ENCODE peak calls at places on chromosomes 7 and 10, in five cellular contexts. One of them, this sample, is unnamed.

GRCh38 chr10:89873047-89873446 is 171.7 kb downstream of the KIF20B start:
- DNase-seq in renal cortical epithelial cell: no peak
- DNase-seq in endodermal cell: no peak
- DNase-seq in GM12865: peak
- DNase-seq in RCC 7860: no peak
- DNase-seq in this sample: no peak

GRCh38 chr10:96642973-96643372 is 56.2 kb upstream of the TM9SF3 start:
- DNase-seq in renal cortical epithelial cell: peak
- DNase-seq in endodermal cell: peak
- DNase-seq in GM12865: peak
- DNase-seq in RCC 7860: peak
- DNase-seq in this sample: peak

GRCh38 chr10:6179078-6179477 is 23.7 kb upstream of the PFKFB3 start:
- DNase-seq in endodermal cell: no peak
- DNase-seq in RCC 7860: no peak
- DNase-seq in GM12865: no peak
- DNase-seq in renal cortical epithelial cell: no peak
- DNase-seq in this sample: no peak

GRCh38 chr7:28180364-28181147 is at the start of gene JAZF1:
- DNase-seq in RCC 7860: no peak
- DNase-seq in endodermal cell: peak
- DNase-seq in GM12865: peak
- DNase-seq in renal cortical epithelial cell: no peak
- DNase-seq in this sample: peak

GRCh38 chr7:153087498-153087897 is 327.9 kb downstream of the ACTR3B start:
- DNase-seq in renal cortical epithelial cell: no peak
- DNase-seq in endodermal cell: no peak
- DNase-seq in RCC 7860: no peak
- DNase-seq in GM12865: no peak
- DNase-seq in this sample: no peak

GRCh38 chr10:37816290-37816689 is 41.1 kb downstream of the ZNF248 start:
- DNase-seq in RCC 7860: no peak
- DNase-seq in GM12865: no peak
- DNase-seq in renal cortical epithelial cell: no peak
- DNase-seq in endodermal cell: no peak
- DNase-seq in this sample: no peak

GRCh38 chr7:23349484-23350157 is 50.5 kb downstream of the MALSU1 start:
- DNase-seq in renal cortical epithelial cell: peak
- DNase-seq in endodermal cell: peak
- DNase-seq in RCC 7860: peak
- DNase-seq in GM12865: no peak
- DNase-seq in this sample: no peak

GRCh38 chr10:22652988-22653431 is 61.4 kb downstream of the PIP4K2A start:
- DNase-seq in RCC 7860: no peak
- DNase-seq in GM12865: no peak
- DNase-seq in renal cortical epithelial cell: no peak
- DNase-seq in endodermal cell: no peak
- DNase-seq in this sample: peak

GRCh38 chr10:94103902-94104301 is 110.2 kb downstream of the PLCE1 start:
- DNase-seq in RCC 7860: no peak
- DNase-seq in endodermal cell: no peak
- DNase-seq in renal cortical epithelial cell: no peak
- DNase-seq in GM12865: no peak
- DNase-seq in this sample: no peak

GRCh38 chr10:75304313-75304712 is 68.6 kb upstream of the COMTD1 start:
- DNase-seq in RCC 7860: no peak
- DNase-seq in renal cortical epithelial cell: no peak
- DNase-seq in endodermal cell: no peak
- DNase-seq in GM12865: no peak
- DNase-seq in this sample: no peak

GRCh38 chr10:26524161-26524831 is 86.2 kb downstream of the APBB1IP start:
- DNase-seq in endodermal cell: no peak
- DNase-seq in renal cortical epithelial cell: no peak
- DNase-seq in RCC 7860: peak
- DNase-seq in GM12865: no peak
- DNase-seq in this sample: no peak

GRCh38 chr7:123573371-123573770 is 15.8 kb upstream of the NDUFA5 start:
- DNase-seq in renal cortical epithelial cell: no peak
- DNase-seq in GM12865: no peak
- DNase-seq in RCC 7860: no peak
- DNase-seq in endodermal cell: no peak
- DNase-seq in this sample: no peak

GRCh38 chr10:86969421-86970041 is 1.2 kb downstream of the ADIRF start:
- DNase-seq in RCC 7860: no peak
- DNase-seq in endodermal cell: peak
- DNase-seq in renal cortical epithelial cell: no peak
- DNase-seq in GM12865: no peak
- DNase-seq in this sample: no peak

GRCh38 chr10:4812041-4812440 is 14.0 kb upstream of the AKR1E2 start:
- DNase-seq in RCC 7860: no peak
- DNase-seq in GM12865: no peak
- DNase-seq in endodermal cell: no peak
- DNase-seq in renal cortical epithelial cell: no peak
- DNase-seq in this sample: no peak

GRCh38 chr10:62732841-62733653 is 71.5 kb upstream of the ADO start:
- DNase-seq in renal cortical epithelial cell: peak
- DNase-seq in RCC 7860: peak
- DNase-seq in GM12865: peak
- DNase-seq in endodermal cell: no peak
- DNase-seq in this sample: peak

GRCh38 chr7:55307123-55307916 is 57.8 kb upstream of the LANCL2 start:
- DNase-seq in endodermal cell: peak
- DNase-seq in GM12865: no peak
- DNase-seq in renal cortical epithelial cell: no peak
- DNase-seq in RCC 7860: no peak
- DNase-seq in this sample: no peak

GRCh38 chr10:11165591-11166543 is 148.2 kb downstream of the CELF2 start:
- DNase-seq in RCC 7860: no peak
- DNase-seq in endodermal cell: peak
- DNase-seq in renal cortical epithelial cell: no peak
- DNase-seq in GM12865: peak
- DNase-seq in this sample: peak

GRCh38 chr7:156129589-156129988 is 317.3 kb upstream of the SHH start:
- DNase-seq in RCC 7860: no peak
- DNase-seq in endodermal cell: no peak
- DNase-seq in renal cortical epithelial cell: no peak
- DNase-seq in GM12865: no peak
- DNase-seq in this sample: no peak

GRCh38 chr7:133165001-133165400 is 83.1 kb upstream of the CHCHD3 start:
- DNase-seq in endodermal cell: no peak
- DNase-seq in RCC 7860: no peak
- DNase-seq in GM12865: peak
- DNase-seq in renal cortical epithelial cell: no peak
- DNase-seq in this sample: no peak

GRCh38 chr7:66043681-66044497 is 31.7 kb upstream of the ASL start:
- DNase-seq in renal cortical epithelial cell: peak
- DNase-seq in GM12865: peak
- DNase-seq in RCC 7860: no peak
- DNase-seq in endodermal cell: peak
- DNase-seq in this sample: peak

GRCh38 chr7:80277434-80278427 is 143.1 kb downstream of the GNAI1 start:
- DNase-seq in GM12865: no peak
- DNase-seq in endodermal cell: no peak
- DNase-seq in RCC 7860: peak
- DNase-seq in renal cortical epithelial cell: peak
- DNase-seq in this sample: no peak

GRCh38 chr10:93904901-93905300 is 11.1 kb downstream of the SLC35G1 start:
- DNase-seq in RCC 7860: no peak
- DNase-seq in endodermal cell: no peak
- DNase-seq in renal cortical epithelial cell: no peak
- DNase-seq in GM12865: no peak
- DNase-seq in this sample: no peak

GRCh38 chr7:99943641-99944507 is 14.5 kb upstream of the GJC3 start:
- DNase-seq in GM12865: no peak
- DNase-seq in endodermal cell: peak
- DNase-seq in RCC 7860: no peak
- DNase-seq in renal cortical epithelial cell: no peak
- DNase-seq in this sample: no peak

GRCh38 chr10:73863039-73863817 is 11.1 kb downstream of the CAMK2G start:
- DNase-seq in GM12865: no peak
- DNase-seq in RCC 7860: no peak
- DNase-seq in endodermal cell: no peak
- DNase-seq in renal cortical epithelial cell: no peak
- DNase-seq in this sample: no peak

GRCh38 chr10:57628592-57629284 is 639.0 kb downstream of the IPMK start:
- DNase-seq in RCC 7860: peak
- DNase-seq in endodermal cell: peak
- DNase-seq in GM12865: no peak
- DNase-seq in renal cortical epithelial cell: peak
- DNase-seq in this sample: no peak

GRCh38 chr10:118595598-118596425 is at the start of gene PRLHR:
- DNase-seq in RCC 7860: no peak
- DNase-seq in renal cortical epithelial cell: no peak
- DNase-seq in GM12865: no peak
- DNase-seq in endodermal cell: peak
- DNase-seq in this sample: no peak

GRCh38 chr10:11446133-11446532 is 165.3 kb downstream of the USP6NL start:
- DNase-seq in GM12865: no peak
- DNase-seq in renal cortical epithelial cell: no peak
- DNase-seq in endodermal cell: no peak
- DNase-seq in RCC 7860: no peak
- DNase-seq in this sample: no peak

GRCh38 chr7:112420236-112420945 is 29.9 kb upstream of the IFRD1 start:
- DNase-seq in endodermal cell: no peak
- DNase-seq in GM12865: no peak
- DNase-seq in renal cortical epithelial cell: peak
- DNase-seq in RCC 7860: no peak
- DNase-seq in this sample: no peak

GRCh38 chr10:10677479-10677878 is 340.2 kb upstream of the CELF2 start:
- DNase-seq in renal cortical epithelial cell: peak
- DNase-seq in endodermal cell: peak
- DNase-seq in RCC 7860: peak
- DNase-seq in GM12865: peak
- DNase-seq in this sample: no peak

GRCh38 chr10:70551971-70552422 is 50.5 kb downstream of the PRF1 start:
- DNase-seq in RCC 7860: no peak
- DNase-seq in GM12865: no peak
- DNase-seq in endodermal cell: no peak
- DNase-seq in renal cortical epithelial cell: peak
- DNase-seq in this sample: no peak

GRCh38 chr10:122301055-122301810 is 30.1 kb downstream of the BTBD16 start:
- DNase-seq in endodermal cell: no peak
- DNase-seq in renal cortical epithelial cell: peak
- DNase-seq in RCC 7860: peak
- DNase-seq in GM12865: no peak
- DNase-seq in this sample: peak

GRCh38 chr10:49761789-49762565 is at the start of gene OGDHL:
- DNase-seq in RCC 7860: peak
- DNase-seq in GM12865: peak
- DNase-seq in endodermal cell: peak
- DNase-seq in renal cortical epithelial cell: peak
- DNase-seq in this sample: no peak

GRCh38 chr7:1011297-1012003 is 28.5 kb downstream of the CYP2W1 start:
- DNase-seq in RCC 7860: no peak
- DNase-seq in renal cortical epithelial cell: no peak
- DNase-seq in endodermal cell: no peak
- DNase-seq in GM12865: no peak
- DNase-seq in this sample: no peak

GRCh38 chr7:64884913-64885370 is 18.1 kb upstream of the ZNF273 start:
- DNase-seq in endodermal cell: peak
- DNase-seq in RCC 7860: no peak
- DNase-seq in GM12865: no peak
- DNase-seq in renal cortical epithelial cell: no peak
- DNase-seq in this sample: no peak